ENCODE peak calls at places on chromosomes 7 and 10, in six cellular contexts. V, N, B, F, A and L are unnamed samples.

GRCh38 chr10:33190406-33190805 is 144.1 kb downstream of the NRP1 start:
- DNase-seq in V (no peak), N (no peak), B (no peak), F (no peak), A (no peak), L (no peak)

GRCh38 chr10:32112055-32112454 is 55.8 kb upstream of the KIF5B start:
- DNase-seq in V (peak), N (peak), B (no peak), F (no peak), A (no peak), L (peak)

GRCh38 chr7:29106128-29106988 is 40.0 kb downstream of the CPVL start:
- DNase-seq in V (peak), N (peak), B (no peak), F (no peak), A (peak), L (peak)

GRCh38 chr7:100880645-100881044 is 5.7 kb downstream of the SRRT start:
- DNase-seq in V (no peak), N (no peak), B (no peak), F (no peak), A (no peak), L (no peak)

GRCh38 chr7:32347244-32347828 is 142.8 kb downstream of the LSM5 start:
- DNase-seq in V (no peak), N (peak), B (no peak), F (no peak), A (peak), L (peak)

GRCh38 chr7:80900583-80901576 is 18.0 kb downstream of the SEMA3C start:
- DNase-seq in V (no peak), N (no peak), B (no peak), F (no peak), A (no peak), L (peak)

GRCh38 chr10:50917486-50917885 is 32.1 kb upstream of the A1CF start:
- DNase-seq in V (no peak), N (no peak), B (no peak), F (no peak), A (no peak), L (no peak)

GRCh38 chr7:30285067-30285530 is 702 bp downstream of the ZNRF2 start:
- DNase-seq in V (peak), N (no peak), B (peak), F (peak), A (peak), L (peak)

GRCh38 chr10:118394557-118395194 is 52.6 kb upstream of the FAM204A start:
- DNase-seq in V (no peak), N (no peak), B (no peak), F (no peak), A (no peak), L (no peak)

GRCh38 chr7:142461437-142461836 is 203.6 kb upstream of the PRSS58 start:
- DNase-seq in V (no peak), N (no peak), B (no peak), F (no peak), A (no peak), L (no peak)

GRCh38 chr7:118259115-118259514 is 34.6 kb downstream of the ANKRD7 start:
- DNase-seq in V (no peak), N (peak), B (no peak), F (no peak), A (no peak), L (no peak)

GRCh38 chr7:18552311-18552916 is 56.9 kb downstream of the HDAC9 start:
- DNase-seq in V (no peak), N (no peak), B (no peak), F (no peak), A (no peak), L (no peak)

GRCh38 chr10:16271571-16271970 is 165.2 kb upstream of the PTER start:
- DNase-seq in V (no peak), N (no peak), B (no peak), F (no peak), A (no peak), L (no peak)

GRCh38 chr10:58570307-58570723 is 57.6 kb downstream of the BICC1 start:
- DNase-seq in V (no peak), N (no peak), B (no peak), F (no peak), A (no peak), L (no peak)

GRCh38 chr7:151125459-151125834 is 39.2 kb downstream of the AGAP3 start:
- DNase-seq in V (peak), N (no peak), B (no peak), F (no peak), A (no peak), L (peak)

GRCh38 chr7:105602325-105603305 is 21.3 kb upstream of the EFCAB10 start:
- DNase-seq in V (no peak), N (no peak), B (no peak), F (no peak), A (no peak), L (peak)

GRCh38 chr10:86795353-86795752 is 38.9 kb downstream of the BMPR1A start:
- DNase-seq in V (peak), N (peak), B (no peak), F (no peak), A (no peak), L (peak)

GRCh38 chr10:117757121-117757795 is 214.7 kb downstream of the EMX2 start:
- DNase-seq in V (no peak), N (no peak), B (no peak), F (no peak), A (no peak), L (no peak)

GRCh38 chr7:150879345-150879744 is 27.0 kb downstream of the AOC1 start:
- DNase-seq in V (no peak), N (peak), B (no peak), F (no peak), A (no peak), L (peak)

GRCh38 chr7:143906176-143906575 is 4.2 kb upstream of the TCAF1 start:
- DNase-seq in V (no peak), N (no peak), B (no peak), F (no peak), A (no peak), L (no peak)

GRCh38 chr10:29598861-29599311 is 35.9 kb downstream of the SVIL start:
- DNase-seq in V (no peak), N (no peak), B (no peak), F (no peak), A (no peak), L (no peak)

GRCh38 chr10:118278649-118279048 is 63.5 kb downstream of the FAM204A start:
- DNase-seq in V (no peak), N (no peak), B (no peak), F (no peak), A (no peak), L (no peak)

GRCh38 chr7:30249986-30250774 is 34.2 kb upstream of the ZNRF2 start:
- DNase-seq in V (no peak), N (peak), B (no peak), F (no peak), A (no peak), L (no peak)

GRCh38 chr7:73681031-73681430 is 2.2 kb downstream of the DNAJC30 start:
- DNase-seq in V (no peak), N (no peak), B (no peak), F (no peak), A (no peak), L (no peak)